ENCODE peak calls at places on chromosome 14, in four cellular contexts. T, M, O and Z are unnamed samples.
A peak's percentile ranks its signal among the peaks of the same experiment; 100 is the strongest.

GRCh38 chr14:24887623-24888304 is 162.2 kb downstream of the STXBP6 start:
- DNase-seq in T (peak; percentile 24), M (no peak), O (no peak), Z (no peak)

GRCh38 chr14:89524412-89524811 is 107.4 kb upstream of the FOXN3 start:
- DNase-seq in T (no peak), M (no peak), O (no peak), Z (no peak)

GRCh38 chr14:53355581-53356112 is 202.5 kb upstream of the DDHD1 start:
- DNase-seq in T (peak; percentile 82), M (no peak), O (no peak), Z (peak; percentile 52)

GRCh38 chr14:66600416-66600815 is 92.5 kb downstream of the GPHN start:
- DNase-seq in T (peak; percentile 40), M (no peak), O (no peak), Z (peak; percentile 24)

GRCh38 chr14:89853976-89854693 is 100.4 kb downstream of the EFCAB11 start:
- DNase-seq in T (no peak), M (no peak), O (no peak), Z (no peak)

GRCh38 chr14:24351517-24351916 is 11.7 kb upstream of the RIPK3 start:
- DNase-seq in T (peak; percentile 43), M (no peak), O (no peak), Z (peak; percentile 18)

GRCh38 chr14:78933948-78934524 is 763.9 kb downstream of the NRXN3 start:
- DNase-seq in T (peak; percentile 49), M (no peak), O (peak; percentile 13), Z (peak; percentile 54)

GRCh38 chr14:61876362-61877049 is 114.3 kb downstream of the SNAPC1 start:
- DNase-seq in T (no peak), M (no peak), O (no peak), Z (no peak)

GRCh38 chr14:69643430-69644200 is 32.2 kb downstream of the SUSD6 start:
- DNase-seq in T (peak; percentile 84), M (no peak), O (no peak), Z (peak; percentile 89)

GRCh38 chr14:86604546-86604945 is 1074.6 kb downstream of the FLRT2 start:
- DNase-seq in T (peak; percentile 61), M (no peak), O (no peak), Z (no peak)

GRCh38 chr14:67420102-67420739 is 8.3 kb upstream of the PLEK2 start:
- DNase-seq in T (no peak), M (no peak), O (peak; percentile 70), Z (no peak)

GRCh38 chr14:75831455-75831854 is 150.3 kb downstream of the TGFB3 start:
- DNase-seq in T (peak; percentile 76), M (no peak), O (peak; percentile 85), Z (no peak)

GRCh38 chr14:84228702-84229101 is 1301.2 kb upstream of the FLRT2 start:
- DNase-seq in T (peak; percentile 2), M (no peak), O (no peak), Z (peak; percentile 75)

GRCh38 chr14:22774011-22774706 is 7.7 kb downstream of the OXA1L start:
- DNase-seq in T (no peak), M (no peak), O (no peak), Z (no peak)

GRCh38 chr14:59507063-59507751 is 22.9 kb downstream of the JKAMP start:
- DNase-seq in T (peak; percentile 53), M (no peak), O (peak; percentile 68), Z (peak; percentile 47)

GRCh38 chr14:55802986-55803431 is 223.0 kb downstream of the KTN1 start:
- DNase-seq in T (peak; percentile 31), M (no peak), O (peak; percentile 38), Z (peak; percentile 50)

GRCh38 chr14:64891839-64892375 is 12.2 kb upstream of the SPTB start:
- DNase-seq in T (peak; percentile 77), M (peak; percentile 36), O (peak; percentile 72), Z (peak; percentile 72)

GRCh38 chr14:23622990-23623389 is 13.2 kb upstream of the DHRS2 start:
- DNase-seq in T (no peak), M (no peak), O (no peak), Z (no peak)

GRCh38 chr14:92651793-92652382 is 96.5 kb downstream of the LGMN start:
- DNase-seq in T (no peak), M (no peak), O (no peak), Z (no peak)
- TF ChIP-seq FOS in T (no peak), M (no peak), O (no peak), Z (no peak)

GRCh38 chr14:99333841-99334240 is 61.8 kb upstream of the BCL11B start:
- DNase-seq in T (no peak), M (no peak), O (no peak), Z (no peak)
- H3K27me3 ChIP-seq in T (no peaks in the 10 kb centered on the region), M (no peaks in the 10 kb centered on the region), O (peaks cover 21% of the 10 kb centered on the region), Z (no peaks in the 10 kb centered on the region)

GRCh38 chr14:95428557-95428956 is 87.9 kb downstream of the SYNE3 start:
- DNase-seq in T (no peak), M (no peak), O (no peak), Z (no peak)

GRCh38 chr14:95433094-95433478 is 83.4 kb downstream of the SYNE3 start:
- DNase-seq in T (no peak), M (no peak), O (no peak), Z (no peak)

GRCh38 chr14:95432152-95433093 is 84.0 kb downstream of the SYNE3 start:
- DNase-seq in T (peak; percentile 6), M (no peak), O (peak; percentile 43), Z (peak; percentile 21)

GRCh38 chr14:95434161-95434560 is 82.3 kb downstream of the SYNE3 start:
- DNase-seq in T (no peak), M (no peak), O (no peak), Z (no peak)

GRCh38 chr14:95431199-95432145 is 85.0 kb downstream of the SYNE3 start:
- DNase-seq in T (peak; percentile 17), M (no peak), O (peak; percentile 28), Z (peak; percentile 27)
- H2AFZ ChIP-seq in T (no peak overlapping the region), M (no peak overlapping the region), O (peak overlapping the region; percentile 63), Z (no peak overlapping the region)

GRCh38 chr14:73234586-73235394 is 2.5 kb upstream of the PAPLN start:
- DNase-seq in T (no peak), M (no peak), O (no peak), Z (no peak)
- TF ChIP-seq FOS in T (no peak), M (no peak), O (no peak), Z (no peak)